ENCODE peak calls at places on chromosomes 11 and 22, in ten cellular contexts. M, D, N, Z, P, X, F, C, L and U are unnamed samples.

GRCh38 chr22:48574776-48575566 is 1252.7 kb downstream of the BRD1 start:
- DNase-seq in M (peak; percentile 89), D (peak; percentile 31), N (no peak), Z (no peak), P (no peak), X (no peak), F (no peak), C (peak; percentile 84), L (no peak), U (no peak)

GRCh38 chr11:10793470-10794255 is 15.1 kb downstream of the EIF4G2 start:
- DNase-seq in M (no peak), D (no peak), N (no peak), Z (no peak), P (no peak), X (no peak), F (no peak), C (no peak), L (no peak), U (no peak)

GRCh38 chr11:95068549-95068948 is 1.8 kb downstream of the SRSF8 start:
- DNase-seq in M (peak; percentile 91), D (peak; percentile 75), N (peak; percentile 87), Z (peak; percentile 69), P (peak; percentile 96), X (peak; percentile 76), F (peak; percentile 90), C (no peak), L (peak; percentile 91), U (peak; percentile 89)

GRCh38 chr11:124518900-124519541 is 24.4 kb downstream of the OR8B12 start:
- DNase-seq in M (no peak), D (no peak), N (peak; percentile 7), Z (no peak), P (peak; percentile 23), X (no peak), F (no peak), C (no peak), L (no peak), U (no peak)

GRCh38 chr11:11459578-11459977 is 106.5 kb upstream of the CSNK2A3 start:
- DNase-seq in M (no peak), D (no peak), N (no peak), Z (no peak), P (no peak), X (no peak), F (no peak), C (no peak), L (no peak), U (no peak)

GRCh38 chr11:71379722-71380121 is 68.5 kb downstream of the DHCR7 start:
- DNase-seq in M (no peak), D (no peak), N (no peak), Z (no peak), P (no peak), X (no peak), F (no peak), C (no peak), L (no peak), U (no peak)

GRCh38 chr11:8989411-8989810 is 14.4 kb downstream of the NRIP3 start:
- DNase-seq in M (no peak), D (no peak), N (peak; percentile 57), Z (no peak), P (peak; percentile 54), X (no peak), F (no peak), C (no peak), L (no peak), U (no peak)

GRCh38 chr11:70525466-70525865 is 127.1 kb downstream of the CTTN start:
- DNase-seq in M (no peak), D (no peak), N (no peak), Z (no peak), P (no peak), X (peak; percentile 21), F (no peak), C (no peak), L (no peak), U (no peak)

GRCh38 chr11:84564180-84564866 is 1062.8 kb downstream of the DLG2 start:
- DNase-seq in M (peak; percentile 71), D (no peak), N (peak; percentile 44), Z (peak; percentile 57), P (peak; percentile 48), X (no peak), F (no peak), C (peak; percentile 13), L (peak; percentile 62), U (peak; percentile 39)

GRCh38 chr11:2698386-2699184 is 1.2 kb downstream of the KCNQ1OT1 start:
- DNase-seq in M (no peak), D (no peak), N (no peak), Z (no peak), P (no peak), X (peak; percentile 42), F (peak; percentile 16), C (no peak), L (no peak), U (no peak)

GRCh38 chr22:43305806-43306205 is 37.4 kb downstream of the SCUBE1 start:
- DNase-seq in M (no peak), D (no peak), N (no peak), Z (no peak), P (no peak), X (no peak), F (no peak), C (no peak), L (no peak), U (no peak)

GRCh38 chr11:131666617-131667016 is 296.2 kb downstream of the NTM start:
- DNase-seq in M (no peak), D (peak; percentile 23), N (peak; percentile 70), Z (no peak), P (no peak), X (no peak), F (peak; percentile 37), C (no peak), L (no peak), U (no peak)

GRCh38 chr11:131670876-131671275 is 300.5 kb downstream of the NTM start:
- DNase-seq in M (no peak), D (no peak), N (no peak), Z (no peak), P (no peak), X (no peak), F (peak; percentile 46), C (no peak), L (no peak), U (no peak)

GRCh38 chr11:131671320-131671719 is 300.9 kb downstream of the NTM start:
- DNase-seq in M (no peak), D (peak; percentile 25), N (no peak), Z (no peak), P (no peak), X (no peak), F (no peak), C (no peak), L (no peak), U (peak; percentile 24)

GRCh38 chr11:131667566-131667965 is 297.2 kb downstream of the NTM start:
- DNase-seq in M (no peak), D (peak; percentile 24), N (no peak), Z (no peak), P (no peak), X (no peak), F (peak; percentile 43), C (no peak), L (no peak), U (no peak)

DNA sequence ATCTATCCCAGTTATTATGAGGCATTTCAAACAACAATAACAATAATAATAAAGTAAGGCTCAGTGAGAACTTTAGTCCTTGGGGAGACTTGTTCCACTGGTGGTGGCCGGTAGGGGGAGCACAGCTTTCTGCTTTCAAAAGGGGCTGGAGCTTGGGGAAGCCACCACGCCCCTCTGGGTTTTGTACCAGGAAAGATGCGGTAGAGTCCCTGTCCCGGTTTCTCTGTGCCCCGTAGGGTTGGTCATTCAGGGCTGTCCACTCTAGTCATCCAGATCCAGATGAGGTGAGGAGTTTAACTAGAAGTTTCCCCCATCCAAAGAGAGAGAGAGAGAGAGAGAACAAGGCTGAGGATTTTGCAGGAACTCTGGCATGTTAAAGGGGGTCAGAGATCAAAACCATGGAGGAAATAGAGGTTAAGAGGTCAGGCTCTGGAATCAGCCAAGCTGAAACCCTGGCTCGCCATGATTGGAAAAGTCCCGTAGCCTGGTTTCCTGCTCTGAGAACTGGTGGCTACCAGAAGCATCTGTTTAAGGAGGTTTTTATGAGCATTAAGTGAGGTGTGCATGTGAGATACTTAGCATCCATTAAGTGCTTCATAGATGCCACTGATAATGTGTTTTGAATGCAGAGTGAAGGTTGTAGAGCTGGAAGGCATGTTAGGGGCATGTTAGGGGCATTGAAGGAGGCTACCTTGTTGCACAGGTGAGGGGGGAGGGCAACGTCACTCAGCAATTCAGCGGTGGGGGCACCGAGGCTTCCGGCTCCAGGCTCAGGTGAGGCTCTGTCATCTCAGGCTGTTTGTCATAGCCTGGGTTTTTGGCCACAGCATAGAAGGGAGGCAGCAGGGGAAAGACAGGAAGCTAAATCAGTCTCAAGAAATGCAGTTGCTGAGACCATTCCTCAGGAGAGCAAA is 298.7 kb downstream of the NTM start:
- DNase-seq in M (peak; percentile 73), D (peak; percentile 62), N (peak; percentile 16), Z (peak; percentile 48), P (peak; percentile 0), X (no peak), F (peak; percentile 52), C (no peak), L (no peak), U (peak; percentile 36)
- TF ChIP-seq CTCF in M (peak; percentile 62), D (peak; percentile 54), N (peak; percentile 41), Z (peak; percentile 15), P (no peak), X (no peak), F (peak; percentile 49), C (peak; percentile 76), L (peak; percentile 30), U (no peak)

GRCh38 chr11:65013692-65014145 is 241 bp upstream of the ARL2 start:
- DNase-seq in M (peak; percentile 94), D (peak; percentile 89), N (peak; percentile 87), Z (peak; percentile 92), P (peak; percentile 82), X (peak; percentile 94), F (peak; percentile 95), C (no peak), L (peak; percentile 95), U (peak; percentile 86)
- TF ChIP-seq CTCF in M (peak; percentile 3), D (peak; percentile 62), N (no peak), Z (peak; percentile 72), P (no peak), X (peak; percentile 90), F (no peak), C (no peak), L (peak; percentile 80), U (peak; percentile 50)

GRCh38 chr22:17748555-17749353 is 25.5 kb downstream of the BID start:
- DNase-seq in M (peak; percentile 45), D (no peak), N (no peak), Z (no peak), P (no peak), X (no peak), F (no peak), C (no peak), L (no peak), U (no peak)
- TF ChIP-seq CTCF in M (peak; percentile 26), D (no peak), N (no peak), Z (no peak), P (no peak), X (no peak), F (no peak), C (peak; percentile 47), L (no peak), U (no peak)

DNA sequence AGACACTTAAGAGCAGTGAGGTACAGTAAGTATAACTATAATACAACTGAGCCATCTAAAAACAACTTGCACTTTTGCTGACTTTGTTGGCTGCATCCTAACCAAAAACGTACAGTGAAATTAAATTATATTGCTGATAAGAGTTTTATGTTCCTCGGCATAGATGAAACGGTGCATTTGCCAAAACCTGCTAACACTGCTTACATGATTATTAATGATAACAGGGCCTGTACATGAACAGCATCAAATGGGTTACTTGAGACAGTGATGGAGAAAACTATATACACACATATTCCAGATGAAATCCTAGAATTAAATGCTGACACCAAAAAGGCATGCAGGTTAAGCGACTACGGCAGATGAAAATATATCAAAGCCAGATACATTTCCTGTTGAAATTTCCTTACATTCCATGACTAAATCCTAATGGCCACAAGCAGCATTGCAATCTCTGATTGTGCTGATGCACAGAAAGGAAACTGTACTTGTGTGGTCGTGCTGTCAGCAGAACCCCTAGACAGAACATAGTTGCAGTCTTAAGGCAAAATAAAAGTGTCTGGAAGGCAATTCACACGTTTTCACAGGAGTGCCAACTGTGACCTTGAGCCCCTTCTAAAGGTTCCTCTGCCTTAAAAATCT is 143.9 kb downstream of the CADM1 start:
- DNase-seq in M (no peak), D (no peak), N (peak; percentile 50), Z (no peak), P (no peak), X (no peak), F (no peak), C (no peak), L (no peak), U (no peak)
- TF ChIP-seq CTCF in M (no peak), D (no peak), N (peak; percentile 19), Z (no peak), P (no peak), X (no peak), F (no peak), C (peak; percentile 15), L (no peak), U (no peak)